ENCODE peak calls at places on chromosomes 1 and 21, in five cellular contexts. F is thoracic aorta; L is sigmoid colon; S is suprapubic skin; W is CD4-positive, CD25-positive, alpha-beta regulatory T cell. O is an unnamed sample.

GRCh38 chr1:245154429-245155185 is at the start of gene KIF26B:
- DNase-seq in F (no peak), L (no peak), S (no peak), W (no peak), O (peak; percentile 37)

GRCh38 chr1:74161494-74161893 is 36.5 kb downstream of the LRRIQ3 start:
- DNase-seq in F (no peak), L (no peak), S (no peak), W (no peak), O (no peak)

GRCh38 chr1:234538930-234539649 is 60.1 kb upstream of the TARBP1 start:
- DNase-seq in F (no peak), L (peak; percentile 80), S (peak; percentile 72), W (no peak), O (no peak)

GRCh38 chr1:31587720-31588423 is 11.6 kb downstream of the TINAGL1 start:
- DNase-seq in F (peak; percentile 68), L (peak; percentile 89), S (no peak), W (no peak), O (peak; percentile 30)

GRCh38 chr1:28592314-28593071 is 428 bp downstream of the RAB42 start:
- DNase-seq in F (no peak), L (no peak), S (peak; percentile 67), W (no peak), O (no peak)

GRCh38 chr1:156146749-156147405 is 6.5 kb upstream of the SEMA4A start:
- DNase-seq in F (no peak), L (no peak), S (no peak), W (peak; percentile 12), O (no peak)

GRCh38 chr1:39094685-39095084 is 68.5 kb downstream of the NDUFS5 start:
- DNase-seq in F (no peak), L (no peak), S (no peak), W (no peak), O (no peak)

GRCh38 chr21:26049803-26050202 is 120.8 kb downstream of the APP start:
- DNase-seq in F (no peak), L (no peak), S (no peak), W (no peak), O (no peak)

GRCh38 chr1:180424848-180425457 is 77.4 kb downstream of the ACBD6 start:
- DNase-seq in F (no peak), L (no peak), S (no peak), W (no peak), O (no peak)

GRCh38 chr1:230120949-230121381 is 53.9 kb downstream of the GALNT2 start:
- DNase-seq in F (no peak), L (no peak), S (no peak), W (no peak), O (no peak)

GRCh38 chr1:198599749-198600148 is 39.1 kb upstream of the PTPRC start:
- DNase-seq in F (no peak), L (no peak), S (no peak), W (no peak), O (no peak)

GRCh38 chr1:32215629-32216505 is 6.3 kb downstream of the TMEM234 start:
- DNase-seq in F (no peak), L (no peak), S (no peak), W (peak; percentile 32), O (no peak)

GRCh38 chr1:119713039-119713537 is 1.4 kb downstream of the PHGDH start:
- DNase-seq in F (no peak), L (no peak), S (no peak), W (no peak), O (no peak)

GRCh38 chr1:181858135-181858534 is 203.4 kb downstream of the ZNF648 start:
- DNase-seq in F (no peak), L (no peak), S (no peak), W (no peak), O (no peak)
- H3K4me3 ChIP-seq in F (no peak overlapping the region), L (no peak overlapping the region), S (no peak overlapping the region), W (no peak overlapping the region), O (no peak overlapping the region)

DNA sequence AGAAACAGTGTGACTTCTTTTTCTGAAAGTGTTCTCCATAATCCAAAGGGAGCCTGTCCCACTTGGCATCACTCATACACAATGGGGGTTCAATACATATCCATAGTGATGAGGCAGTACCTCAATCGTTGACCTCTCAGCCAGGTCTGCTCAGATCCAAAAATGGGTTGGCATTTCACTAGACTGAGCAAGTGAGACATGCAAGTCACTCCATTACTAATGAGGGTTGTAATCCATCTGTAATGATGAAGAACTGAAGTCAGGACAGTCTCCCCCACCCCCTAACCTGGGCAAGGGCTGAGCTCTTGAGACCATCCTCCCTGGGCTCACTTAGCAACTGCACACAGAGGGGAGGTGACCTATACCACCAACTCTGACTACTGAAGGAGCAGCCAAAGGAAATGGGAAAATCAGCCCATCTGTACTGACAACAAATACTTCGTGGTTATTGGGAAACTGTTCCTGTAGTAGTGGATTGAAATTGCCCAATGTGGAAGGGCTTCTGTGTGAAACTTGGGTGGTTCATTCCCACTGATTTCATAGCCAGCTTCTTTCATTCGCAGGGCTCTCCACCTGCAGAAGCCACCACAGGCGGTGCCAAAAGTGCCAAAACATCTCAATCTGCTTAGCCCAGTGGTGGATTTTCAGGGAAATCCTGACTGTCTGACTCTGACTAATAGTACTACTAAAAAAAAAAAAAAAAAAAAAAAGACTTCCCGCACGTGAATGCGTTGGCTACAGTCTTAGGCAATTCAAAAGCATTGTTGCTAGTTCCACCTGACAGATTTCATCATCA is 5.0 kb downstream of the NGF start:
- DNase-seq in F (no peak), L (peak; percentile 82), S (peak; percentile 74), W (no peak), O (no peak)
- H3K36me3 ChIP-seq in F (no peaks in the 10 kb centered on the region), L (no peaks in the 10 kb centered on the region), S (no peaks in the 10 kb centered on the region), W (no peaks in the 10 kb centered on the region), O (no peaks in the 10 kb centered on the region)

DNA sequence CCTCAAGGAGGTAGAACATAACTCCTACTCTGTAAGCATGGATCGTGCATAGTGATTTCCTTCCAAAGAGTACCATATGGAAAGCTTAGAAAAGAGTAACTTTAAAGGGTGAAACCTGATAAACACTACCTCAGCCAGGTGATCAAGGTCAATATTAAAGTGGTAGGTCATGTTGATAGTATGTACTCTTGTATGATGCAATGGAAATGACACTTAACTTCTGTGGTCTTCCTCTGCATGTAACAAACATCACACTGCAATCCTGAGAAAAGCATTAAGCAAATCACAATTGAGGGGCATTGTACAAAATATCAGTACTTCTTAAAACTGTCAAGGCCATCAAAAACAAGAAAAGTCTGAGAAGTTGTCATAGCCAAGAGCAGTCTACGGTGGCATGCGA is 83.8 kb downstream of the LEPR start:
- DNase-seq in F (no peak), L (no peak), S (no peak), W (no peak), O (no peak)
- H3K4me3 ChIP-seq in F (no peak overlapping the region), L (no peak overlapping the region), S (no peak overlapping the region), W (no peak overlapping the region), O (no peak overlapping the region)

GRCh38 chr21:46351476-46352155 is 27.7 kb downstream of the PCNT start:
- DNase-seq in F (no peak), L (no peak), S (no peak), W (no peak), O (no peak)
- H3K36me3 ChIP-seq in F (peaks cover 77% of the 10 kb centered on the region), L (peaks cover 91% of the 10 kb centered on the region), S (peaks cover 100% of the 10 kb centered on the region), W (peaks cover 81% of the 10 kb centered on the region), O (peaks cover 41% of the 10 kb centered on the region)

GRCh38 chr21:45226540-45227326 is 61.0 kb downstream of the POFUT2 start:
- DNase-seq in F (no peak), L (no peak), S (no peak), W (no peak), O (no peak)
- H3K4me3 ChIP-seq in F (no peak overlapping the region), L (no peak overlapping the region), S (no peak overlapping the region), W (no peak overlapping the region), O (no peak overlapping the region)

DNA sequence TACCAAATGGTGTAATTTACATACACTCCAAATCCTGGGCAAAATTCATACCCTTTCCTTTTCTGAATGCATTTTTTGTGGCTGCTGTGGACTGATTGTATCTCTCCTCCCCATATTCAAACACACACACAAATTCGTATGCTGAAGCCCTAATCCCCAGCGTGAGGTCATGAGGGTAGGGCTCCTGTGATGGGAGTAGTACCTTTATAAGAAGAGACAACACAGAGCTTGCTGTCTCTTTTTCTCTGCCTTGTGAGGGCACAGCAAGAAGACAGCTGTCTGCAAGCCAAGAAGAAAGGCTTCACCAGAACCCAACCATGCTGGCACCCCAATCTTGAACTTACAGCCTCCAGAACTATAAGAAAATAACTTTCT is 24.4 kb downstream of the DUSP10 start:
- DNase-seq in F (no peak), L (no peak), S (no peak), W (no peak), O (no peak)
- H3K36me3 ChIP-seq in F (no peaks in the 10 kb centered on the region), L (no peaks in the 10 kb centered on the region), S (no peaks in the 10 kb centered on the region), W (peaks cover 5% of the 10 kb centered on the region), O (peaks cover 3% of the 10 kb centered on the region)

DNA sequence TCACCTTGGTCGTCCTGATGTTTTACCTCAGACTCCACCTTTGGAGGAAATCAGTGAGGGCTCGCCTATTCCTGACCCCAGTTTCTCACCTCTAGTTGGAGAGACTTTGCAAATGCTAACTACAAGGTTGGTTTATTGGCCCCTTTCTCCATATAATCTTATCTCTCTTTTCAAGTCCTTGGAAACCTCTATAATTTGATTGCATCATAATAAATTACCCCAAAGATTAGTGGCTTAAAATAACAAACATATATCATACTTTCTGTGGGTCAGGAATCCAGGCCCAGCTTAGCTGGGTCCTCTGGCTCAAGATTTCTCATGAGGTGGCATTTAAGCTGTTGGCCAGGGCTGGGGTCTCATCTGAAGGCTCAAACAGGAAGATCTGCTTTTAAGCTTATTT is 12.1 kb upstream of the PSMD4 start:
- DNase-seq in F (no peak), L (no peak), S (no peak), W (no peak), O (no peak)
- H3K4me3 ChIP-seq in F (no peak overlapping the region), L (no peak overlapping the region), S (no peak overlapping the region), W (no peak overlapping the region), O (no peak overlapping the region)

GRCh38 chr1:34645109-34645688 is 109.6 kb upstream of the GJB5 start:
- DNase-seq in F (no peak), L (no peak), S (no peak), W (no peak), O (no peak)

GRCh38 chr1:34642679-34643078 is 112.2 kb upstream of the GJB5 start:
- DNase-seq in F (no peak), L (no peak), S (no peak), W (no peak), O (no peak)

GRCh38 chr1:34650090-34650489 is 104.8 kb upstream of the GJB5 start:
- DNase-seq in F (no peak), L (no peak), S (no peak), W (no peak), O (no peak)

GRCh38 chr1:34650800-34651199 is 104.0 kb upstream of the GJB5 start:
- DNase-seq in F (no peak), L (no peak), S (no peak), W (no peak), O (no peak)

GRCh38 chr1:34645919-34646318 is 108.9 kb upstream of the GJB5 start:
- DNase-seq in F (no peak), L (no peak), S (no peak), W (no peak), O (no peak)
- H3K36me3 ChIP-seq in F (no peaks in the 10 kb centered on the region), L (no peaks in the 10 kb centered on the region), S (no peaks in the 10 kb centered on the region), W (no peaks in the 10 kb centered on the region), O (no peaks in the 10 kb centered on the region)

O was measured in GM06990.